ENCODE peak calls at places on chromosomes 2 and 18, in seven cellular contexts. One of them, this sample, is unnamed.
A peak's percentile ranks its signal among the peaks of the same experiment; 100 is the strongest.

GRCh38 chr18:30358545-30358944 is 684.0 kb downstream of the DSC3 start:
- DNase-seq in neural progenitor cell: no peak
- DNase-seq in pancreas: no peak
- DNase-seq in MM.1S: no peak
- DNase-seq in uterus: no peak
- DNase-seq in mammary epithelial cell: peak; percentile 94
- DNase-seq in fibroblast of pulmonary artery: peak; percentile 77
- DNase-seq in this sample: peak; percentile 1

GRCh38 chr18:9927392-9928063 is 13.7 kb downstream of the VAPA start:
- DNase-seq in mammary epithelial cell: no peak
- DNase-seq in neural progenitor cell: no peak
- DNase-seq in pancreas: no peak
- DNase-seq in MM.1S: no peak
- DNase-seq in fibroblast of pulmonary artery: no peak
- DNase-seq in uterus: no peak
- DNase-seq in this sample: no peak

GRCh38 chr2:3149441-3150217 is 228.0 kb downstream of the EIPR1 start:
- DNase-seq in mammary epithelial cell: no peak
- DNase-seq in uterus: no peak
- DNase-seq in MM.1S: no peak
- DNase-seq in fibroblast of pulmonary artery: no peak
- DNase-seq in neural progenitor cell: no peak
- DNase-seq in pancreas: no peak
- DNase-seq in this sample: peak; percentile 14

GRCh38 chr18:50006470-50007046 is 188.4 kb downstream of the MYO5B start:
- DNase-seq in uterus: no peak
- DNase-seq in mammary epithelial cell: no peak
- DNase-seq in MM.1S: peak; percentile 27
- DNase-seq in fibroblast of pulmonary artery: no peak
- DNase-seq in pancreas: no peak
- DNase-seq in neural progenitor cell: no peak
- DNase-seq in this sample: no peak

GRCh38 chr2:36707050-36707449 is 10.5 kb downstream of the VIT start:
- DNase-seq in uterus: no peak
- DNase-seq in neural progenitor cell: no peak
- DNase-seq in mammary epithelial cell: peak; percentile 31
- DNase-seq in pancreas: no peak
- DNase-seq in fibroblast of pulmonary artery: peak; percentile 51
- DNase-seq in MM.1S: no peak
- DNase-seq in this sample: peak; percentile 77

GRCh38 chr2:23871206-23871605 is 55.7 kb downstream of the ATAD2B start:
- DNase-seq in pancreas: no peak
- DNase-seq in neural progenitor cell: no peak
- DNase-seq in uterus: no peak
- DNase-seq in fibroblast of pulmonary artery: no peak
- DNase-seq in mammary epithelial cell: no peak
- DNase-seq in MM.1S: no peak
- DNase-seq in this sample: no peak

GRCh38 chr2:158539176-158539895 is 82.6 kb downstream of the PKP4 start:
- DNase-seq in uterus: no peak
- DNase-seq in mammary epithelial cell: peak; percentile 83
- DNase-seq in fibroblast of pulmonary artery: peak; percentile 88
- DNase-seq in MM.1S: peak; percentile 10
- DNase-seq in pancreas: no peak
- DNase-seq in neural progenitor cell: no peak
- DNase-seq in this sample: peak; percentile 90

GRCh38 chr2:56128235-56128634 is 55.6 kb upstream of the CCDC85A start:
- DNase-seq in uterus: no peak
- DNase-seq in fibroblast of pulmonary artery: no peak
- DNase-seq in MM.1S: no peak
- DNase-seq in neural progenitor cell: no peak
- DNase-seq in pancreas: no peak
- DNase-seq in mammary epithelial cell: no peak
- DNase-seq in this sample: peak; percentile 5

GRCh38 chr18:48996901-48997463 is 46.2 kb upstream of the SMAD7 start:
- DNase-seq in MM.1S: no peak
- DNase-seq in pancreas: no peak
- DNase-seq in uterus: no peak
- DNase-seq in fibroblast of pulmonary artery: peak; percentile 46
- DNase-seq in neural progenitor cell: no peak
- DNase-seq in mammary epithelial cell: peak; percentile 91
- DNase-seq in this sample: peak; percentile 93

GRCh38 chr2:120283649-120284048 is 31.0 kb downstream of the RALB start:
- DNase-seq in uterus: no peak
- DNase-seq in fibroblast of pulmonary artery: peak; percentile 22
- DNase-seq in pancreas: no peak
- DNase-seq in mammary epithelial cell: no peak
- DNase-seq in neural progenitor cell: peak; percentile 58
- DNase-seq in MM.1S: no peak
- DNase-seq in this sample: peak; percentile 86

GRCh38 chr2:120472031-120472430 is 126.1 kb downstream of the INHBB start:
- DNase-seq in MM.1S: no peak
- DNase-seq in fibroblast of pulmonary artery: no peak
- DNase-seq in pancreas: no peak
- DNase-seq in uterus: no peak
- DNase-seq in neural progenitor cell: no peak
- DNase-seq in mammary epithelial cell: no peak
- DNase-seq in this sample: no peak

GRCh38 chr2:185044323-185044874 is 446.1 kb downstream of the ZNF804A start:
- DNase-seq in fibroblast of pulmonary artery: no peak
- DNase-seq in neural progenitor cell: peak; percentile 1
- DNase-seq in mammary epithelial cell: no peak
- DNase-seq in uterus: no peak
- DNase-seq in MM.1S: no peak
- DNase-seq in pancreas: peak; percentile 18
- DNase-seq in this sample: no peak

GRCh38 chr2:235639387-235639786 is 145.5 kb downstream of the AGAP1 start:
- DNase-seq in uterus: peak; percentile 83
- DNase-seq in mammary epithelial cell: peak; percentile 36
- DNase-seq in fibroblast of pulmonary artery: peak; percentile 93
- DNase-seq in pancreas: no peak
- DNase-seq in neural progenitor cell: no peak
- DNase-seq in MM.1S: no peak
- DNase-seq in this sample: peak; percentile 92

GRCh38 chr2:7013761-7014160 is 96.5 kb downstream of the RNF144A start:
- DNase-seq in MM.1S: no peak
- DNase-seq in uterus: no peak
- DNase-seq in mammary epithelial cell: peak; percentile 19
- DNase-seq in pancreas: no peak
- DNase-seq in fibroblast of pulmonary artery: no peak
- DNase-seq in neural progenitor cell: no peak
- DNase-seq in this sample: no peak

GRCh38 chr2:100247256-100248043 is 74.9 kb downstream of the LONRF2 start:
- DNase-seq in neural progenitor cell: no peak
- DNase-seq in uterus: no peak
- DNase-seq in pancreas: no peak
- DNase-seq in fibroblast of pulmonary artery: no peak
- DNase-seq in MM.1S: peak; percentile 66
- DNase-seq in mammary epithelial cell: no peak
- DNase-seq in this sample: no peak

GRCh38 chr2:29108225-29108624 is 7.0 kb upstream of the CLIP4 start:
- DNase-seq in MM.1S: no peak
- DNase-seq in fibroblast of pulmonary artery: peak; percentile 92
- DNase-seq in pancreas: no peak
- DNase-seq in mammary epithelial cell: peak; percentile 97
- DNase-seq in neural progenitor cell: no peak
- DNase-seq in uterus: no peak
- DNase-seq in this sample: peak; percentile 96

GRCh38 chr2:33130544-33130943 is 183.8 kb downstream of the LTBP1 start:
- DNase-seq in MM.1S: no peak
- DNase-seq in fibroblast of pulmonary artery: no peak
- DNase-seq in uterus: no peak
- DNase-seq in mammary epithelial cell: no peak
- DNase-seq in pancreas: no peak
- DNase-seq in neural progenitor cell: no peak
- DNase-seq in this sample: no peak

GRCh38 chr2:21103274-21103891 is 20.4 kb upstream of the TDRD15 start:
- DNase-seq in neural progenitor cell: no peak
- DNase-seq in fibroblast of pulmonary artery: no peak
- DNase-seq in pancreas: no peak
- DNase-seq in mammary epithelial cell: no peak
- DNase-seq in uterus: no peak
- DNase-seq in MM.1S: peak; percentile 50
- DNase-seq in this sample: no peak

GRCh38 chr2:172643142-172643541 is 87.3 kb downstream of the PDK1 start:
- DNase-seq in MM.1S: no peak
- DNase-seq in pancreas: no peak
- DNase-seq in neural progenitor cell: no peak
- DNase-seq in fibroblast of pulmonary artery: no peak
- DNase-seq in uterus: no peak
- DNase-seq in mammary epithelial cell: peak; percentile 74
- DNase-seq in this sample: peak; percentile 42

GRCh38 chr2:182043861-182044260 is 58.2 kb downstream of the PPP1R1C start:
- DNase-seq in pancreas: no peak
- DNase-seq in fibroblast of pulmonary artery: no peak
- DNase-seq in MM.1S: no peak
- DNase-seq in uterus: no peak
- DNase-seq in mammary epithelial cell: peak; percentile 66
- DNase-seq in neural progenitor cell: no peak
- DNase-seq in this sample: no peak

GRCh38 chr2:20015482-20016083 is 3.1 kb upstream of the MATN3 start:
- DNase-seq in mammary epithelial cell: peak; percentile 43
- DNase-seq in pancreas: no peak
- DNase-seq in MM.1S: peak; percentile 53
- DNase-seq in fibroblast of pulmonary artery: peak; percentile 77
- DNase-seq in uterus: no peak
- DNase-seq in neural progenitor cell: peak; percentile 46
- DNase-seq in this sample: peak; percentile 80

GRCh38 chr2:196967126-196967525 is 40.6 kb upstream of the PGAP1 start:
- DNase-seq in mammary epithelial cell: peak; percentile 26
- DNase-seq in pancreas: no peak
- DNase-seq in MM.1S: no peak
- DNase-seq in uterus: no peak
- DNase-seq in fibroblast of pulmonary artery: peak; percentile 81
- DNase-seq in neural progenitor cell: peak; percentile 29
- DNase-seq in this sample: peak; percentile 70

GRCh38 chr2:111903930-111904439 is 5.6 kb downstream of the MERTK start:
- DNase-seq in MM.1S: no peak
- DNase-seq in fibroblast of pulmonary artery: no peak
- DNase-seq in neural progenitor cell: peak; percentile 40
- DNase-seq in uterus: no peak
- DNase-seq in pancreas: no peak
- DNase-seq in mammary epithelial cell: no peak
- DNase-seq in this sample: no peak

GRCh38 chr2:30230855-30231725 is at the start of gene LBH:
- DNase-seq in uterus: peak; percentile 96
- DNase-seq in pancreas: peak; percentile 81
- DNase-seq in fibroblast of pulmonary artery: peak; percentile 87
- DNase-seq in mammary epithelial cell: peak; percentile 73
- DNase-seq in neural progenitor cell: peak; percentile 88
- DNase-seq in MM.1S: peak; percentile 46
- DNase-seq in this sample: peak; percentile 82

GRCh38 chr18:25288340-25288955 is 63.5 kb downstream of the ZNF521 start:
- DNase-seq in fibroblast of pulmonary artery: no peak
- DNase-seq in neural progenitor cell: no peak
- DNase-seq in uterus: no peak
- DNase-seq in MM.1S: no peak
- DNase-seq in pancreas: no peak
- DNase-seq in mammary epithelial cell: no peak
- DNase-seq in this sample: no peak

GRCh38 chr2:44086639-44087036 is 82.0 kb upstream of the PPM1B start:
- DNase-seq in MM.1S: no peak
- DNase-seq in fibroblast of pulmonary artery: no peak
- DNase-seq in pancreas: no peak
- DNase-seq in mammary epithelial cell: no peak
- DNase-seq in neural progenitor cell: peak; percentile 23
- DNase-seq in uterus: no peak
- DNase-seq in this sample: no peak
- H3K4me3 ChIP-seq in MM.1S: peak overlapping the region; percentile 61
- H3K4me3 ChIP-seq in fibroblast of pulmonary artery: peak overlapping the region; percentile 47
- H3K4me3 ChIP-seq in pancreas: peak overlapping the region; percentile 35
- H3K4me3 ChIP-seq in mammary epithelial cell: no peak overlapping the region
- H3K4me3 ChIP-seq in neural progenitor cell: peak overlapping the region; percentile 44
- H3K4me3 ChIP-seq in uterus: peak overlapping the region; percentile 20
- H3K4me3 ChIP-seq in this sample: peak overlapping the region; percentile 59

GRCh38 chr2:46939596-46940359 is 24.2 kb upstream of the MCFD2 start:
- DNase-seq in MM.1S: peak; percentile 82
- DNase-seq in neural progenitor cell: peak; percentile 22
- DNase-seq in pancreas: no peak
- DNase-seq in fibroblast of pulmonary artery: no peak
- DNase-seq in uterus: no peak
- DNase-seq in mammary epithelial cell: no peak
- DNase-seq in this sample: peak; percentile 10

GRCh38 chr2:46936566-46936965 is 21.0 kb upstream of the MCFD2 start:
- DNase-seq in pancreas: no peak
- DNase-seq in uterus: no peak
- DNase-seq in MM.1S: no peak
- DNase-seq in neural progenitor cell: no peak
- DNase-seq in mammary epithelial cell: no peak
- DNase-seq in fibroblast of pulmonary artery: no peak
- DNase-seq in this sample: no peak

GRCh38 chr2:46942143-46942526 is 26.5 kb upstream of the MCFD2 start:
- DNase-seq in uterus: no peak
- DNase-seq in mammary epithelial cell: peak; percentile 78
- DNase-seq in fibroblast of pulmonary artery: no peak
- DNase-seq in neural progenitor cell: peak; percentile 18
- DNase-seq in MM.1S: peak; percentile 82
- DNase-seq in pancreas: no peak
- DNase-seq in this sample: peak; percentile 28

GRCh38 chr2:46935071-46935470 is 19.5 kb upstream of the MCFD2 start:
- DNase-seq in fibroblast of pulmonary artery: no peak
- DNase-seq in neural progenitor cell: no peak
- DNase-seq in pancreas: no peak
- DNase-seq in MM.1S: no peak
- DNase-seq in mammary epithelial cell: no peak
- DNase-seq in uterus: no peak
- DNase-seq in this sample: no peak

GRCh38 chr2:46937457-46937856 is 21.9 kb upstream of the MCFD2 start:
- DNase-seq in pancreas: no peak
- DNase-seq in uterus: no peak
- DNase-seq in mammary epithelial cell: no peak
- DNase-seq in fibroblast of pulmonary artery: no peak
- DNase-seq in MM.1S: peak; percentile 11
- DNase-seq in neural progenitor cell: no peak
- DNase-seq in this sample: peak; percentile 33
- TF ChIP-seq CTCF in pancreas: no peak
- TF ChIP-seq CTCF in uterus: peak; percentile 27
- TF ChIP-seq CTCF in mammary epithelial cell: peak; percentile 46
- TF ChIP-seq CTCF in fibroblast of pulmonary artery: peak; percentile 53
- TF ChIP-seq CTCF in MM.1S: peak; percentile 44
- TF ChIP-seq CTCF in neural progenitor cell: peak; percentile 37
- TF ChIP-seq CTCF in this sample: peak; percentile 48

DNA sequence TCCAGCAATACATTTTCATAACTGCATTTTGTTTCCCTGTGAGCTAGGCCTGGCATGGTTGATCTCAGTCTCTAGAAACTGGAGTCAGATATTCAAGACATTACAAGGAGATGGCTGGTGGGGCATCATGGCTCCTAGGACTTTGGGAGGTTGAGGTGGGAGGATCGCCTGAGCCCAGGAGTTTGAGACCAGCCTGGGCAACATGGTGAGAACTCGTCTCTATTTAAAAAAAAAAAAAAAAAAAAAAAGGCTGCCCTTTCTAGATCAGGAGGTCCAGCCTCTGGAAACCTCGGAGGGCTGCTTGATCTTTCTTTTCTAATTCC is 362 bp upstream of the VAMP8 start:
- DNase-seq in pancreas: no peak
- DNase-seq in MM.1S: no peak
- DNase-seq in fibroblast of pulmonary artery: no peak
- DNase-seq in uterus: no peak
- DNase-seq in neural progenitor cell: no peak
- DNase-seq in mammary epithelial cell: no peak
- DNase-seq in this sample: no peak
- H3K4me3 ChIP-seq in pancreas: peak overlapping the region; percentile 70
- H3K4me3 ChIP-seq in MM.1S: peak overlapping the region; percentile 75
- H3K4me3 ChIP-seq in fibroblast of pulmonary artery: no peak overlapping the region
- H3K4me3 ChIP-seq in uterus: no peak overlapping the region
- H3K4me3 ChIP-seq in neural progenitor cell: peak overlapping the region; percentile 35
- H3K4me3 ChIP-seq in mammary epithelial cell: peak overlapping the region; percentile 70
- H3K4me3 ChIP-seq in this sample: no peak overlapping the region

GRCh38 chr18:63322246-63322645 is 2.7 kb upstream of the BCL2 start:
- DNase-seq in fibroblast of pulmonary artery: no peak
- DNase-seq in MM.1S: no peak
- DNase-seq in pancreas: no peak
- DNase-seq in uterus: no peak
- DNase-seq in mammary epithelial cell: no peak
- DNase-seq in neural progenitor cell: no peak
- DNase-seq in this sample: no peak
- TF ChIP-seq CTCF in fibroblast of pulmonary artery: no peak
- TF ChIP-seq CTCF in MM.1S: no peak
- TF ChIP-seq CTCF in pancreas: no peak
- TF ChIP-seq CTCF in uterus: no peak
- TF ChIP-seq CTCF in mammary epithelial cell: no peak
- TF ChIP-seq CTCF in neural progenitor cell: no peak
- TF ChIP-seq CTCF in this sample: no peak

This sample was measured in choroid plexus epithelial cell.